ENCODE peak calls at places on chromosomes 5 and 9, in five cellular contexts. One of them, this sample, is unnamed.

GRCh38 chr9:18910858-18911257 is 122.2 kb downstream of the SAXO1 start:
- DNase-seq in GM12865: no peak
- DNase-seq in substantia nigra: no peak
- DNase-seq in ovary: no peak
- DNase-seq in BJ: no peak
- DNase-seq in this sample: no peak

GRCh38 chr9:5621327-5621726 is 7.6 kb upstream of the RIC1 start:
- DNase-seq in GM12865: no peak
- DNase-seq in substantia nigra: no peak
- DNase-seq in ovary: no peak
- DNase-seq in BJ: peak; percentile 49
- DNase-seq in this sample: no peak

GRCh38 chr5:34762321-34762871 is 76.6 kb upstream of the TTC23L start:
- DNase-seq in GM12865: no peak
- DNase-seq in substantia nigra: no peak
- DNase-seq in ovary: peak; percentile 52
- DNase-seq in BJ: peak; percentile 99
- DNase-seq in this sample: no peak

GRCh38 chr9:112503170-112503569 is 16.5 kb downstream of the KIAA1958 start:
- DNase-seq in GM12865: no peak
- DNase-seq in substantia nigra: no peak
- DNase-seq in ovary: no peak
- DNase-seq in BJ: no peak
- DNase-seq in this sample: no peak

GRCh38 chr9:136001231-136001630 is 40.1 kb upstream of the UBAC1 start:
- DNase-seq in GM12865: no peak
- DNase-seq in substantia nigra: no peak
- DNase-seq in ovary: no peak
- DNase-seq in BJ: no peak
- DNase-seq in this sample: no peak

GRCh38 chr5:3657364-3658003 is 61.9 kb downstream of the IRX1 start:
- DNase-seq in GM12865: no peak
- DNase-seq in substantia nigra: no peak
- DNase-seq in ovary: no peak
- DNase-seq in BJ: no peak
- DNase-seq in this sample: no peak

GRCh38 chr5:181098642-181099452 is 32.1 kb downstream of the OR2V1 start:
- DNase-seq in GM12865: no peak
- DNase-seq in substantia nigra: no peak
- DNase-seq in ovary: no peak
- DNase-seq in BJ: no peak
- DNase-seq in this sample: no peak

GRCh38 chr9:136947955-136948510 is 3.0 kb downstream of the C8G start:
- DNase-seq in GM12865: peak; percentile 52
- DNase-seq in substantia nigra: peak; percentile 63
- DNase-seq in ovary: no peak
- DNase-seq in BJ: no peak
- DNase-seq in this sample: peak; percentile 62

GRCh38 chr5:95162231-95162992 is 122.5 kb downstream of the MCTP1 start:
- DNase-seq in GM12865: no peak
- DNase-seq in substantia nigra: no peak
- DNase-seq in ovary: no peak
- DNase-seq in BJ: no peak
- DNase-seq in this sample: no peak

GRCh38 chr9:76092572-76092971 is 202.1 kb downstream of the PCSK5 start:
- DNase-seq in GM12865: no peak
- DNase-seq in substantia nigra: no peak
- DNase-seq in ovary: no peak
- DNase-seq in BJ: no peak
- DNase-seq in this sample: no peak

GRCh38 chr5:72188176-72188575 is 80.9 kb downstream of the MAP1B start:
- DNase-seq in GM12865: no peak
- DNase-seq in substantia nigra: no peak
- DNase-seq in ovary: no peak
- DNase-seq in BJ: no peak
- DNase-seq in this sample: no peak

GRCh38 chr5:95686661-95687060 is 3.9 kb upstream of the SPATA9 start:
- DNase-seq in GM12865: no peak
- DNase-seq in substantia nigra: no peak
- DNase-seq in ovary: no peak
- DNase-seq in BJ: peak; percentile 7
- DNase-seq in this sample: no peak